ENCODE peak calls at places on chromosomes 6 and 20, in five cellular contexts. I, X, T, N and S are unnamed samples.

GRCh38 chr20:23284009-23284408 is 66.6 kb upstream of the NXT1 start:
- DNase-seq in I (no peak), X (no peak), T (no peak), N (no peak), S (no peak)

GRCh38 chr20:48819813-48820648 is 7.8 kb downstream of the PREX1 start:
- DNase-seq in I (no peak), X (no peak), T (no peak), N (peak; percentile 27), S (peak; percentile 72)

GRCh38 chr20:61813791-61814190 is 251.9 kb downstream of the TAF4 start:
- DNase-seq in I (no peak), X (no peak), T (no peak), N (no peak), S (no peak)

GRCh38 chr6:16355699-16356481 is 117.5 kb downstream of the GMPR start:
- DNase-seq in I (no peak), X (no peak), T (no peak), N (peak; percentile 34), S (no peak)

GRCh38 chr6:73774311-73774766 is 78.3 kb downstream of the CD109 start:
- DNase-seq in I (no peak), X (no peak), T (no peak), N (no peak), S (no peak)

GRCh38 chr20:62143976-62144825 is 632 bp downstream of the SS18L1 start:
- DNase-seq in I (peak; percentile 85), X (peak; percentile 52), T (peak; percentile 74), N (peak; percentile 74), S (peak; percentile 40)

GRCh38 chr6:39953076-39953623 is 18.9 kb upstream of the MOCS1 start:
- DNase-seq in I (no peak), X (no peak), T (no peak), N (no peak), S (no peak)

GRCh38 chr6:15621203-15622044 is 41.4 kb downstream of the DTNBP1 start:
- DNase-seq in I (peak; percentile 52), X (no peak), T (peak; percentile 65), N (peak; percentile 58), S (no peak)

GRCh38 chr6:28525496-28526039 is at the start of gene GPX5:
- DNase-seq in I (no peak), X (no peak), T (no peak), N (peak; percentile 17), S (no peak)

GRCh38 chr6:150549577-150550184 is 50.0 kb upstream of the PLEKHG1 start:
- DNase-seq in I (no peak), X (no peak), T (no peak), N (no peak), S (no peak)

GRCh38 chr6:107128175-107128574 is 12.9 kb upstream of the BEND3 start:
- DNase-seq in I (no peak), X (no peak), T (no peak), N (no peak), S (no peak)

GRCh38 chr6:30876039-30876730 is 8.1 kb upstream of the DDR1 start:
- DNase-seq in I (no peak), X (no peak), T (no peak), N (no peak), S (no peak)

GRCh38 chr20:50379049-50379990 is 130.9 kb upstream of the PTPN1 start:
- DNase-seq in I (peak; percentile 67), X (no peak), T (no peak), N (no peak), S (no peak)

GRCh38 chr6:86581833-86582232 is 355.5 kb upstream of the HTR1E start:
- DNase-seq in I (no peak), X (no peak), T (no peak), N (no peak), S (no peak)

GRCh38 chr20:13545755-13546154 is 93.0 kb downstream of the TASP1 start:
- DNase-seq in I (no peak), X (no peak), T (no peak), N (no peak), S (no peak)

GRCh38 chr6:162313922-162314660 is 413.5 kb downstream of the PRKN start:
- DNase-seq in I (no peak), X (no peak), T (no peak), N (no peak), S (no peak)

GRCh38 chr6:167151648-167152047 is 6.1 kb downstream of the GPR31 start:
- DNase-seq in I (no peak), X (no peak), T (no peak), N (no peak), S (peak; percentile 59)

GRCh38 chr6:30881392-30881986 is 2.8 kb upstream of the DDR1 start:
- DNase-seq in I (no peak), X (no peak), T (peak; percentile 15), N (no peak), S (no peak)

GRCh38 chr20:43821795-43822194 is 92.9 kb upstream of the TOX2 start:
- DNase-seq in I (no peak), X (no peak), T (no peak), N (no peak), S (no peak)

GRCh38 chr6:14635195-14635594 is 517.6 kb downstream of the CD83 start:
- DNase-seq in I (no peak), X (peak; percentile 61), T (no peak), N (no peak), S (peak; percentile 63)

GRCh38 chr20:40294175-40294574 is 394.9 kb downstream of the MAFB start:
- DNase-seq in I (no peak), X (no peak), T (no peak), N (no peak), S (no peak)

GRCh38 chr6:111114484-111114883 is 27.2 kb downstream of the SLC16A10 start:
- DNase-seq in I (no peak), X (no peak), T (no peak), N (no peak), S (no peak)

GRCh38 chr6:137494967-137495595 is 887 bp upstream of the OLIG3 start:
- DNase-seq in I (no peak), X (no peak), T (peak; percentile 72), N (peak; percentile 53), S (no peak)

GRCh38 chr6:128505603-128506002 is 14.8 kb downstream of the PTPRK start:
- DNase-seq in I (no peak), X (no peak), T (no peak), N (no peak), S (no peak)

GRCh38 chr6:128511518-128511917 is 8.9 kb downstream of the PTPRK start:
- DNase-seq in I (no peak), X (no peak), T (no peak), N (no peak), S (no peak)

GRCh38 chr6:128509709-128510108 is 10.7 kb downstream of the PTPRK start:
- DNase-seq in I (no peak), X (no peak), T (no peak), N (no peak), S (no peak)

GRCh38 chr6:128507337-128508310 is 12.8 kb downstream of the PTPRK start:
- DNase-seq in I (no peak), X (no peak), T (no peak), N (no peak), S (no peak)

GRCh38 chr6:128508588-128509296 is 11.7 kb downstream of the PTPRK start:
- DNase-seq in I (no peak), X (no peak), T (no peak), N (no peak), S (no peak)
- TF ChIP-seq EZH2phosphoT487 in I (no peak), X (no peak), T (no peak), N (no peak), S (no peak)

GRCh38 chr6:116328528-116328903 is 42.2 kb upstream of the DSE start:
- DNase-seq in I (no peak), X (no peak), T (no peak), N (no peak), S (no peak)
- H3K27ac ChIP-seq in I (no peak overlapping the region), X (no peak overlapping the region), T (no peak overlapping the region), N (peak overlapping the region; percentile 51), S (no peak overlapping the region)

DNA sequence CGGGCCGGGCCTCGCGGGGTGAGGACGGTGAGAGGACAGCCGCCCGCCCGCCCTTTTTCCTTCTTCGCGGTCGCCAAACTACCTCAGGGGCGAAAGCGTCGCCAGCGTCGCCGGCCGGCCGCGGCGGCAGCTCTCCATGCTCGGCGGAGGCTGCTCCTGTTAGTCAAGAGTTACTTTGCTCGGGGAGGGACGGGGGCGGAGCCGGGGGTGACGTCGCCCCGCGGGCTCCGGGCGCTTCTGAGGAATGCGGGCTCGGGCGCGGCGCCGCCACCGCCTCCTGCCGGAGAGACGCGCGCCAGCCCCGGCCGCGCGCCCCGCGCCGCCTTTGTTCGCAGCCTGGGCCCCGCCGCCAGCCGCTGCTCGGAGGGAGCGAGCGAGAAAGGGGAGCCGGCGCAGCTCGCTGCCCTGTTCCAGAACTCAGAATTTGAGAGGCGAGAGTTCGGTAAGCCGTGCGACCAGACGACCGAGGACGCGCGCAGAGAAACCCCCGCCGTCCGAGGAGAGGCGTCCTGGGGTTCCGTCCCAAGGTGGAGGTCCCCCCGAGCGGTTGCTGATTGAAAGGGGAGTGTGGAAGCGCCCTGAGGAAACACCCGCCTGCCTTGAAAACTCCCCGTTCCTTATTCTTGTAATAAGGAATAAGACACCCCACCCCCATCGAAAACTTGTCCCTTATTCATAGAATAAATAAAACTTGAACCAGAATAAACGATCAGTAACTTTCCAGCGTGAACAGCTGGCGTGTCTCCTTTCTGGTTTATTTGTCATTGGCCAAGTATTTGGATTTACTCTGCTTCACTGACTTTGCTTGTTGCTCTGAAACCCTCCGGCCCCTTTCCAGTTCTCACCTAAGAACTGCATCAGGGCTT is at the start of gene PTPRK:
- DNase-seq in I (peak; percentile 82), X (peak; percentile 94), T (peak; percentile 97), N (peak; percentile 95), S (no peak)
- H2AFZ ChIP-seq in I (peak within 1 kb of the TSS; percentile 89), X (peak within 1 kb of the TSS; percentile 95), T (peak within 1 kb of the TSS; percentile 92), N (peak within 1 kb of the TSS; percentile 81), S (no peak within 1 kb of the TSS)

GRCh38 chr20:57559286-57559627 is 1.7 kb upstream of the PCK1 start:
- DNase-seq in I (no peak), X (no peak), T (no peak), N (no peak), S (no peak)

GRCh38 chr20:57561356-57562279 is 708 bp downstream of the PCK1 start:
- DNase-seq in I (no peak), X (no peak), T (no peak), N (no peak), S (no peak)

GRCh38 chr20:57560554-57561355 is at the start of gene PCK1:
- DNase-seq in I (no peak), X (no peak), T (no peak), N (no peak), S (no peak)

GRCh38 chr20:57558614-57559285 is 2.2 kb upstream of the PCK1 start:
- DNase-seq in I (no peak), X (no peak), T (no peak), N (no peak), S (no peak)

DNA sequence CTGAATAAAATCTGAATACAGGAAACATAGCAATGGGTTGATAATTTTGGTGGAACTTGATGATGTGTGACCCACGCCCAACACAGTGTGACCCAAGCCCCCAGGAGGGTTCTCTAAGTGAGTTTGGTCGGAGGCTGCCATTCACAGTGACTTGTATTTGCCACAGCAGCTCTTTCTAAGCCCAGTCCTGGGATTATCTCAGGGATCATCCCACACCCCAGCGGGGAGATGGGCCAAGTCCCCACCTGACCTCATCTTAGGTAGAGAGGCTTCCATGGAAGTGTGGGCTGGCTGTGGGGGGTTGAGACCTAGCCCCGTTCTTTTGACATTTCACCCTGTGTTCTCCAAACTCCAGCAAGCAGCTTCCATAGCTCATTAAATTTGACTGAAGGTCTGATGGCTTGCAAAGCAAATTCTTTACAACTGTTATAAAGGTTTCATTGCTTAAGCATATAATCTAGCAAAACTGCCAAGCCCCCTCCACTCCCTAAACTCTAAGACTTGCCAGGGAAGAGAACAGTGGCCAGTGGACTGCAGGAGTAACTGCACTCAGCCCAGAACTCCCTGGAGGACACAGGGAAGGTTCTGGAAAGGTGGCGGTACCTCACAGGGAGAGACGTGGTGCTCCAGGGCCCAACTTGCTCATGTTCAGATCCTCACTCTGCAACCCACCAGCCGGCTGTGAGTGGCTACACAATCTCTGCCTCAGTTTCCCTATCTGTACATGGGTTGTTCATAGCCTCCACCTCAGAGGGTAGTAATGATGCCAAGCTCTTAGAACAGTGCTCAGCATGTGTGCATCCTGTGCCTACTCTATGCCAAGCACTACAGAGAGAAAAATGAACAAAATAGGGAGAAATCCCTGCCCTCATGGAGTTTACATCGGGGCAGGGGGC is 1.0 kb upstream of the PCK1 start:
- DNase-seq in I (no peak), X (no peak), T (no peak), N (no peak), S (no peak)
- TF ChIP-seq EZH2phosphoT487 in I (no peak), X (no peak), T (no peak), N (no peak), S (no peak)